ENCODE peak calls at places on chromosome 2, in four cellular contexts. U is choroid plexus epithelial cell; P is CD4-positive, CD25-positive, alpha-beta regulatory T cell; I is SK-N-DZ. B is an unnamed sample.
A peak's percentile ranks its signal among the peaks of the same experiment; 100 is the strongest.

GRCh38 chr2:208466133-208466919 is 59.7 kb downstream of the PTH2R start:
- DNase-seq in I (peak; percentile 81), P (peak; percentile 21), U (peak; percentile 42), B (no peak)

GRCh38 chr2:128446866-128447537 is 128.3 kb upstream of the HS6ST1 start:
- DNase-seq in P (no peak), U (no peak), I (no peak), B (no peak)

GRCh38 chr2:235133837-235134236 is 182.0 kb downstream of the SH3BP4 start:
- DNase-seq in P (no peak), U (no peak), I (no peak), B (no peak)

GRCh38 chr2:105385703-105386540 is 12.9 kb downstream of the FHL2 start:
- DNase-seq in U (no peak), I (no peak), P (no peak), B (peak; percentile 79)

GRCh38 chr2:2750867-2751714 is 420.0 kb upstream of the MYT1L start:
- DNase-seq in I (no peak), P (no peak), U (no peak), B (no peak)

GRCh38 chr2:158781562-158781961 is 13.6 kb upstream of the DAPL1 start:
- DNase-seq in U (peak; percentile 70), I (no peak), P (no peak), B (no peak)

GRCh38 chr2:213188971-213189899 is 37.8 kb upstream of the IKZF2 start:
- DNase-seq in I (peak; percentile 34), U (peak; percentile 66), P (peak; percentile 7), B (no peak)

GRCh38 chr2:120064664-120065063 is 51.8 kb downstream of the EPB41L5 start:
- DNase-seq in P (no peak), I (no peak), U (peak; percentile 20), B (no peak)

GRCh38 chr2:238306680-238306998 is 13.7 kb upstream of the TRAF3IP1 start:
- DNase-seq in I (no peak), P (no peak), U (no peak), B (no peak)

GRCh38 chr2:38147333-38148121 is 71.6 kb upstream of the CYP1B1 start:
- DNase-seq in U (peak; percentile 85), P (no peak), I (no peak), B (no peak)